ENCODE peak calls at places on chromosomes 4 and X, in six cellular contexts. B is hepatocyte, N is astrocyte, L is OCI-LY7, O is PC-3, I is mesothelial cell of epicardium. D is an unnamed sample.

GRCh38 chr4:175656615-175657014 is 155.4 kb downstream of the GPM6A start:
- DNase-seq in I (no peak), B (no peak), N (peak), O (no peak), L (no peak), D (no peak)

GRCh38 chrX:10098235-10098819 is 58.4 kb upstream of the CLCN4 start:
- DNase-seq in B (no peak), O (no peak), N (no peak), L (peak), I (no peak), D (peak)

GRCh38 chr4:183746305-183747229 is 87.5 kb downstream of the TRAPPC11 start:
- DNase-seq in I (no peak), L (no peak), B (no peak), N (no peak), O (peak), D (no peak)

GRCh38 chr4:84218002-84218401 is 281.1 kb downstream of the NKX6-1 start:
- DNase-seq in B (no peak), L (no peak), O (no peak), I (no peak), N (peak), D (no peak)

GRCh38 chr4:146029939-146030710 is 91.5 kb upstream of the ZNF827 start:
- DNase-seq in O (peak), L (peak), I (no peak), B (peak), N (no peak), D (no peak)

GRCh38 chr4:127667772-127668171 is 35.0 kb downstream of the INTU start:
- DNase-seq in N (no peak), I (no peak), O (no peak), L (no peak), B (no peak), D (no peak)

GRCh38 chrX:1455948-1456280 is 3.2 kb upstream of the ASMTL start:
- DNase-seq in N (no peak), O (no peak), L (no peak), I (no peak), B (no peak), D (no peak)

GRCh38 chr4:76758290-76758882 is 139.6 kb downstream of the SOWAHB start:
- DNase-seq in O (peak), N (peak), L (peak), B (peak), I (no peak), D (no peak)

GRCh38 chr4:22471999-22472434 is 43.8 kb downstream of the ADGRA3 start:
- DNase-seq in O (no peak), I (no peak), N (peak), B (no peak), L (no peak), D (no peak)

GRCh38 chr4:100312615-100313355 is 122.5 kb upstream of the DDIT4L start:
- DNase-seq in I (no peak), O (no peak), B (no peak), L (no peak), N (no peak), D (no peak)

GRCh38 chr4:140739971-140740370 is 16.2 kb downstream of the TBC1D9 start:
- DNase-seq in I (no peak), N (no peak), B (no peak), O (no peak), L (no peak), D (no peak)

GRCh38 chrX:150038356-150038755 is 100.1 kb upstream of the EOLA2 start:
- DNase-seq in N (no peak), I (no peak), L (no peak), O (no peak), B (no peak), D (no peak)

GRCh38 chrX:30887721-30888120 is 1.3 kb downstream of the TAB3 start:
- DNase-seq in B (no peak), I (no peak), L (no peak), N (no peak), O (no peak), D (no peak)

GRCh38 chrX:55484948-55485347 is 4.7 kb downstream of the USP51 start:
- DNase-seq in B (no peak), I (no peak), L (no peak), N (no peak), O (no peak), D (no peak)

GRCh38 chrX:131262200-131262599 is 26.9 kb downstream of the IGSF1 start:
- DNase-seq in O (no peak), N (no peak), L (no peak), B (no peak), I (no peak), D (no peak)

GRCh38 chrX:131264053-131264452 is 25.1 kb downstream of the IGSF1 start:
- DNase-seq in O (no peak), I (no peak), L (no peak), B (no peak), N (no peak), D (no peak)

GRCh38 chrX:131264665-131265064 is 24.4 kb downstream of the IGSF1 start:
- DNase-seq in B (no peak), L (no peak), O (no peak), I (no peak), N (no peak), D (no peak)

GRCh38 chrX:131262738-131263679 is 26.1 kb downstream of the IGSF1 start:
- DNase-seq in I (no peak), B (peak), O (peak), N (no peak), L (peak), D (no peak)
- TF ChIP-seq CTCF in I (no peak), B (peak), O (peak), N (no peak), L (peak), D (no peak)

DNA sequence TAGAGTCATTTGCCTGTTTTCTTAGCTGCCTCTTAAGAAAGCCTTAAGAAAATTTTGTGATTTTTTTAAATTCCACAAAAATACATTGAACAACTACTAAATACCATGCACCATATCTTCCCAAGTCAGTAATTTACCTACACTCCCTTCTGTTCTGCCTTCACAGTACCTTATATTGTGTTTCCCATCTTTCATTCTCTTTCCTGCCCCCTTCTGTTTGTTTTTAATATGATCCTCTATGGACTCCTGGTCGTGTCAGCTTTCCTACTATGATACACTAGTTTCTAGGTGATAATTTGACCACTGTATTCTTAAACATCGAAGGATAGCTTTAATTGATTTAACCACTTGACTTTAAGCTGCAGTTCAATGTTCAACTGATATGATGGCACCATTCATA is 297.7 kb upstream of the HAND2 start:
- DNase-seq in L (no peak), B (no peak), O (no peak), I (no peak), N (no peak), D (no peak)
- TF ChIP-seq CTCF in L (peak), B (no peak), O (no peak), I (no peak), N (no peak), D (no peak)

GRCh38 chrX:40928076-40928475 is 157.2 kb upstream of the USP9X start:
- DNase-seq in B (no peak), L (no peak), N (no peak), I (no peak), O (no peak), D (no peak)

GRCh38 chrX:40920351-40920750 is 164.9 kb upstream of the USP9X start:
- DNase-seq in N (no peak), O (no peak), I (no peak), B (no peak), L (no peak), D (no peak)

GRCh38 chrX:40922307-40922706 is 162.9 kb upstream of the USP9X start:
- DNase-seq in N (peak), L (peak), I (no peak), O (peak), B (peak), D (no peak)
- TF ChIP-seq CTCF in N (no peak), L (peak), I (no peak), O (peak), B (peak), D (no peak)

DNA sequence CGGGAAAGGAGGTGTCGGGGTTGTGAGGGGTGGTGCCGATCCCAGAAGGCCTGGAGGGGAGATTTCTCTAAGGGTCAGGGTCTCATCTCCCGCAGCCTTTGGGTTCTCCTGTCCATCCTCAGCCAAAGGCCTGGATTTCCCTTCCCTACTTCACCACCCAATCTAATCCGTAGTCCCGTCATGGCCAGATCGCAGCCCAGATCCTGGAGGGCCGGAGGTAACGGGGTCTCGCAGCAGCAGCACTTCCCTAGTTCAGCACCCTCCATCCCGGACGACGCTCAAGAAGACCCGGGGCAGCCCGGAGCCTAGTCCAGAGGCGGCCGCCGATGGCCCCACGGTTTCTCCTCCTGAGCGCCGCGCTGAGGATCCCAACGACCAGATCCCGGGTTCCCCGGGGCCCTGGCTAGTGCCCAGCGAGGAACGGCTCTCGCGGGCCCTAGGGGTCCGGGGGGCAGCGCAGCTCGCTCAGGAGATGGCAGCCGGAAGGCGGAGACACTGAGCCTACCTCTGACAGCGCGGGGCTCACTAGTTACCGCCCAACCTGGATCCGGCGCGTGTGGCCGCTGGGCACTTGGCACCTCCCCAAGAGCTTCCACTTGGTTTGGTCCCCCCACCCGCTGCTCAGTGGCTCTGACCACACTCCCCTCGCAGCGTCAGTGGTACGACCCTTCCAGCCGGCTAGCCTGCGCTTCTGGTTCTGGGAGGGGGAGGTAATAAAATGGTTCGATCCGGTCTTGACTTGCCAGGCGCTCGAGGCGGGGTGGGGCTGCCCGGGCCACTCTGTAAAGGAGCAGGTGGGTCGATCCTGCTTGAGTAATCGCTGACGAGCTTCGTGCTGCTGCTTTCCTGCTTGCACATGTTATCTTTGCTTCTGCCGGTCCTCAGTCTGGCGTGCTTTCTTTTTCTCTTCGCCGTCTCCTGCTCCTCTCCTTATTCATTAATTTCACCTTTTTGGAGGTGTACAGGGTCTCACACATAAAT is 3.6 kb downstream of the MAGIX start:
- DNase-seq in I (peak), L (peak), O (no peak), N (peak), B (peak), D (peak)
- TF ChIP-seq CTCF in I (no peak), L (peak), O (no peak), N (no peak), B (peak), D (peak)

D was measured in CD4-positive, alpha-beta T cell.